ENCODE peak calls at places on chromosomes 13 and 19, in five cellular contexts. O is heart left ventricle; R is CD8-positive, alpha-beta T cell; H is naive thymus-derived CD4-positive, alpha-beta T cell; M is ascending aorta. D is an unnamed sample.
A peak's percentile ranks its signal among the peaks of the same experiment; 100 is the strongest.

GRCh38 chr19:11279505-11280236 is 16.3 kb upstream of the TSPAN16 start:
- DNase-seq in O (no peak), R (peak; percentile 6), H (peak; percentile 64), M (no peak), D (peak; percentile 99)

GRCh38 chr13:113022391-113023216 is 53.6 kb downstream of the MCF2L start:
- DNase-seq in O (no peak), R (no peak), H (no peak), M (no peak), D (no peak)

GRCh38 chr19:55654833-55655647 is at the start of gene U2AF2:
- DNase-seq in O (peak; percentile 97), R (peak; percentile 94), H (peak; percentile 86), M (peak; percentile 79), D (peak; percentile 87)

GRCh38 chr19:4396949-4397783 is 3.2 kb downstream of the SH3GL1 start:
- DNase-seq in O (no peak), R (no peak), H (no peak), M (no peak), D (no peak)

GRCh38 chr13:23621316-23621645 is 51.1 kb downstream of the TNFRSF19 start:
- DNase-seq in O (no peak), R (no peak), H (no peak), M (no peak), D (no peak)

GRCh38 chr13:113297370-113297871 is 382 bp downstream of the LAMP1 start:
- DNase-seq in O (peak; percentile 31), R (peak; percentile 18), H (peak; percentile 41), M (no peak), D (no peak)

GRCh38 chr13:80359459-80360297 is 18.8 kb upstream of the SPRY2 start:
- DNase-seq in O (no peak), R (no peak), H (no peak), M (no peak), D (no peak)

GRCh38 chr13:23609414-23610186 is 39.4 kb downstream of the TNFRSF19 start:
- DNase-seq in O (no peak), R (no peak), H (no peak), M (no peak), D (no peak)

GRCh38 chr19:16801599-16801998 is 27.6 kb upstream of the SIN3B start:
- DNase-seq in O (no peak), R (no peak), H (no peak), M (no peak), D (no peak)

GRCh38 chr13:37198629-37199028 is 93.2 kb upstream of the CSNK1A1L start:
- DNase-seq in O (no peak), R (no peak), H (no peak), M (no peak), D (no peak)

GRCh38 chr13:72062566-72062965 is 195.6 kb upstream of the DACH1 start:
- DNase-seq in O (no peak), R (no peak), H (no peak), M (no peak), D (peak; percentile 1)

GRCh38 chr19:497861-498590 is 1.7 kb downstream of the MADCAM1 start:
- DNase-seq in O (peak; percentile 14), R (no peak), H (no peak), M (no peak), D (no peak)

GRCh38 chr19:43905897-43906296 is 29.2 kb downstream of the ZNF45 start:
- DNase-seq in O (no peak), R (no peak), H (no peak), M (no peak), D (no peak)

GRCh38 chr13:71015516-71015915 is 851.5 kb downstream of the DACH1 start:
- DNase-seq in O (no peak), R (no peak), H (no peak), M (no peak), D (no peak)

GRCh38 chr13:20457670-20458069 is 68.0 kb downstream of the CRYL1 start:
- DNase-seq in O (no peak), R (no peak), H (no peak), M (no peak), D (peak; percentile 38)

GRCh38 chr19:29525901-29526729 is at the start of gene VSTM2B:
- DNase-seq in O (no peak), R (no peak), H (no peak), M (no peak), D (no peak)

GRCh38 chr19:13995017-13995728 is 10.9 kb downstream of the RFX1 start:
- DNase-seq in O (no peak), R (no peak), H (no peak), M (no peak), D (no peak)

GRCh38 chr13:42334329-42334706 is 62.4 kb downstream of the AKAP11 start:
- DNase-seq in O (no peak), R (no peak), H (no peak), M (no peak), D (no peak)

GRCh38 chr19:30512748-30513389 is 140.7 kb downstream of the ZNF536 start:
- DNase-seq in O (no peak), R (no peak), H (no peak), M (no peak), D (no peak)

GRCh38 chr13:67223024-67223423 is 7.1 kb downstream of the PCDH9 start:
- DNase-seq in O (no peak), R (no peak), H (no peak), M (no peak), D (no peak)

GRCh38 chr19:10408511-10409291 is 5.4 kb upstream of the CDC37 start:
- DNase-seq in O (no peak), R (no peak), H (no peak), M (peak; percentile 64), D (peak; percentile 72)

GRCh38 chr19:40370997-40371801 is 18.8 kb downstream of the HIPK4 start:
- DNase-seq in O (no peak), R (no peak), H (no peak), M (no peak), D (no peak)

GRCh38 chr13:102812616-102813287 is 13.8 kb downstream of the BIVM start:
- DNase-seq in O (no peak), R (no peak), H (no peak), M (no peak), D (peak; percentile 81)

GRCh38 chr19:39829702-39830275 is 4.2 kb downstream of the DYRK1B start:
- DNase-seq in O (no peak), R (no peak), H (no peak), M (no peak), D (no peak)

GRCh38 chr19:49894879-49895565 is 1.7 kb downstream of the IL4I1 start:
- DNase-seq in O (no peak), R (no peak), H (no peak), M (no peak), D (no peak)

GRCh38 chr13:33106656-33107402 is 90.6 kb downstream of the KL start:
- DNase-seq in O (no peak), R (no peak), H (no peak), M (no peak), D (no peak)

GRCh38 chr13:102580552-102581169 is 16.1 kb upstream of the TPP2 start:
- DNase-seq in O (no peak), R (no peak), H (peak; percentile 37), M (no peak), D (peak; percentile 76)

GRCh38 chr13:32987462-32987861 is 28.8 kb upstream of the KL start:
- DNase-seq in O (no peak), R (no peak), H (no peak), M (no peak), D (no peak)

DNA sequence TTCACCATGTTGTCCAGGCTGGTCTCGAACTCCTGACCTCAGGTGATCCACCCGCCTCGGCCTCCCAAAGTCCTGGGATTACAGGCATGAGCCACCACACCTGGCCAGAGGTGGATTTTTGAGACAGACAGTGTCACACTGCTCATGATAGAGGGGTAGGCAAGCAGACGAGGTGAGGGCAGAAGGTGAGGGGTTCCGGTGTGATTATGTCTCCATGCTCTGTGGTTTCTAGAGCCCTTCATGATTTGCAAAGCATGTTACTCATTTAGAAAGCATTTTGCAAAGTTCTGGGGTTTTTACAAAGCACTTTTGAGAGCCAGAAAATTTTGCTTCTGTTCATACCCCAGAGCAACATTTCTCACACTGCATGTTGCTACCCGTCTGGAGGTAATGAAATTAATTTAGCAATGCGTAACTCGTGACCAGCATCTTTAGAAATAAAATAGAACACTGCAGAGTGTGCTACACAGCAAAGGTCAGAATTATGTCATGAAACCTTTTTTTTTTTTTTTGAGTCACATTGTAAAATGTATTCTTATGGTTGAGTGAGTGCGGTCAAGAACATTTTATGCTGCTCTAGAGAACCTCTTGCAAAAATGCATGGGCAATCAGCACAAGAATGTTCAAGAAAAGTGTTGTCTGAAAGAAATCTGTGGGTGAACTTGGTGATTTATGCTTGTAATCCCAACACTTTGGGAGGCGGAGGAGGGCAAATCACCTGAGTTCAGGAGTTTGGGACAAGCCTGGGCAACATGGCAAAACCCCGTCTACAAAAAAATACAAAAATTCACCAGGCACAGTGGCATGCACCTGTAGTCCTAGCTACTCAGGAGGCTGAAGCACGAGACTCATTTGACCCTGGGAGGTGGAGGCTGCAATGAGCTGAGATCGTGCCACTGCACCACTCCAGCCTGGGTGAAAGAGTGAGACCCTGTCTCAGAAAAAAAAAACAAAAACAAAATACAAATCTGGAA is 58.0 kb downstream of the MAP4K1 start:
- DNase-seq in O (no peak), R (no peak), H (no peak), M (no peak), D (no peak)
- H3K4me3 ChIP-seq in O (no peak overlapping the region), R (no peak overlapping the region), H (no peak overlapping the region), M (no peak overlapping the region), D (no peak overlapping the region)

DNA sequence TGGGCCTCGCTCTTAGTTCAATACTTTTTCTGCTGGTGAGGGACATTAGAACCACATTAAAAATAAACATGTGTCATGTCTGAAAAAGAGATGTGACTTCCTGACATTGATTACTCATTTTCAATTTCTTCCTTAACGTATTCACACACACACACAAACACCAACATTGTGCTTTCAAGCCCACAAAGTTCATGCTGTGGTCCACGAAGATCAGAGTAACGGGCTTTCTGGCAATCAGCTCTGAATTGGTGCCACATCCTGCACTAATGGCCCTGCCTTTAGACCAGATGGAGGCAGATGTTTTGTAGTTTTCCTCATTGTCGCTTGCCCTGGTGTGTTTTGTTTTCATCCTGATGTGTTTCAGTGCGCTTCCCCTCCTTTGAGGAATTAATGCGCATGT is 47.9 kb upstream of the POMP start:
- DNase-seq in O (no peak), R (no peak), H (no peak), M (no peak), D (peak; percentile 83)
- H3K4me3 ChIP-seq in O (no peak overlapping the region), R (no peak overlapping the region), H (no peak overlapping the region), M (no peak overlapping the region), D (peak overlapping the region; percentile 20)

GRCh38 chr13:78603240-78603947 is at the start of gene POU4F1:
- DNase-seq in O (no peak), R (no peak), H (no peak), M (no peak), D (peak; percentile 79)
- H3K4me3 ChIP-seq in O (peak within 1 kb of the TSS; percentile 43), R (peak within 1 kb of the TSS; percentile 40), H (peak within 1 kb of the TSS; percentile 43), M (peak within 1 kb of the TSS; percentile 46), D (peak within 1 kb of the TSS; percentile 69)

DNA sequence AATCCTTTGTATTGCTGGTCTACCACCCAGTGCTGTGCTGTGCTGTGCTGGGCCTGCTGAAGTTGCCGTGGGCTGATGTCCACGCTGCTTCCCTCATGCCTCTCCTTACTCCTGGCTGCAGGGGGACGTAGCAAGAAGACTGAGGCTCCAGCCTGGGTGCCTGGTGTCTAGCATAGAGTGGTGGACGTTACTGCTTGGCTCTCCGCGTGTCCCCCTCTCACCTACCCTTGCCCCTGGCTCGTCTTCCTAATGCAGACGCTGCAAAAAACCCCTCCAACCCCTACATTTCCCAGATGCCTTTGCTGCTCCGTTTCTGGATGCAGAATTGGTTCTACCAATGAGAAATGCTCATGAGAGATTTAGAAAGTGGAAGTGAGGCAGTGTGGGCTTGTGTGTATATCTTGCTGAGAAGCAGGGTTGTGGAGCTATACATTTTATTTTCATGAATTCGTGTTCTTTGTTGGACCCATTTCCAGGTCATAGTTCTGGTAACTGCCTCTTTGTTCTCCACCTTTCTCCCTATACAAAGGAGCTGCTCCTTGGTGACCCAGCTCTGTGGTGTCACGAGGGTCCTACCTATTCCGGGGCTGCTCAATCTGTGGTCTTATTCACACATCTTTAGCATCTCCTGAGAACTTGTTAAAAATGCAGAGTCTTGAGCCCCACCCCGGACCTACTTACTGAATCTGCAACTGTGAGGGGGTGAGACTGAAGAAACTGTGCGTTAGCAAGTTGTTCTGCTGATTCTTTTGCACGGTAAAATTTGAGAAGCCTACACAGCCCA is 7.9 kb upstream of the DENND1C start:
- DNase-seq in O (no peak), R (no peak), H (no peak), M (no peak), D (no peak)
- H3K4me3 ChIP-seq in O (no peak overlapping the region), R (peak overlapping the region; percentile 24), H (peak overlapping the region; percentile 14), M (no peak overlapping the region), D (no peak overlapping the region)